ENCODE peak calls at places on chromosome 7, in six cellular contexts. One of them, this sample, is unnamed.

GRCh38 chr7:117279203-117279602 is 43.7 kb downstream of the WNT2 start:
- DNase-seq in progenitor cell of endocrine pancreas: no peak
- DNase-seq in cardiac muscle cell: no peak
- DNase-seq in kidney: no peak
- DNase-seq in SK-N-SH: no peak
- DNase-seq in PC-3: no peak
- DNase-seq in this sample: no peak

GRCh38 chr7:7946486-7946885 is 22.1 kb upstream of the GLCCI1 start:
- DNase-seq in kidney: no peak
- DNase-seq in SK-N-SH: no peak
- DNase-seq in progenitor cell of endocrine pancreas: no peak
- DNase-seq in cardiac muscle cell: no peak
- DNase-seq in PC-3: peak; percentile 63
- DNase-seq in this sample: no peak

GRCh38 chr7:98807306-98807880 is 62.4 kb downstream of the TMEM130 start:
- DNase-seq in cardiac muscle cell: peak; percentile 20
- DNase-seq in kidney: no peak
- DNase-seq in SK-N-SH: no peak
- DNase-seq in PC-3: no peak
- DNase-seq in progenitor cell of endocrine pancreas: no peak
- DNase-seq in this sample: no peak

GRCh38 chr7:96327429-96327828 is 5.5 kb upstream of the SLC25A13 start:
- DNase-seq in PC-3: peak; percentile 89
- DNase-seq in progenitor cell of endocrine pancreas: no peak
- DNase-seq in kidney: no peak
- DNase-seq in cardiac muscle cell: no peak
- DNase-seq in SK-N-SH: no peak
- DNase-seq in this sample: no peak

GRCh38 chr7:126778101-126778500 is 474.6 kb downstream of the GRM8 start:
- DNase-seq in SK-N-SH: no peak
- DNase-seq in cardiac muscle cell: no peak
- DNase-seq in PC-3: no peak
- DNase-seq in progenitor cell of endocrine pancreas: no peak
- DNase-seq in kidney: no peak
- DNase-seq in this sample: no peak

GRCh38 chr7:112495820-112496462 is 15.2 kb downstream of the LSMEM1 start:
- DNase-seq in cardiac muscle cell: peak; percentile 79
- DNase-seq in progenitor cell of endocrine pancreas: no peak
- DNase-seq in SK-N-SH: peak; percentile 57
- DNase-seq in PC-3: peak; percentile 69
- DNase-seq in kidney: no peak
- DNase-seq in this sample: peak; percentile 22

GRCh38 chr7:54179321-54180029 is 362.7 kb upstream of the VSTM2A start:
- DNase-seq in cardiac muscle cell: no peak
- DNase-seq in progenitor cell of endocrine pancreas: no peak
- DNase-seq in PC-3: peak; percentile 40
- DNase-seq in kidney: no peak
- DNase-seq in SK-N-SH: no peak
- DNase-seq in this sample: no peak

GRCh38 chr7:143284591-143285453 is at the start of gene TMEM139:
- DNase-seq in kidney: peak; percentile 83
- DNase-seq in PC-3: peak; percentile 29
- DNase-seq in SK-N-SH: peak; percentile 56
- DNase-seq in progenitor cell of endocrine pancreas: no peak
- DNase-seq in cardiac muscle cell: no peak
- DNase-seq in this sample: no peak

GRCh38 chr7:112743811-112744210 is 46.4 kb downstream of the TMEM168 start:
- DNase-seq in progenitor cell of endocrine pancreas: no peak
- DNase-seq in SK-N-SH: peak; percentile 24
- DNase-seq in kidney: no peak
- DNase-seq in cardiac muscle cell: no peak
- DNase-seq in PC-3: peak; percentile 8
- DNase-seq in this sample: no peak

GRCh38 chr7:120931243-120931642 is 19.3 kb upstream of the ING3 start:
- DNase-seq in cardiac muscle cell: peak; percentile 14
- DNase-seq in PC-3: peak; percentile 63
- DNase-seq in progenitor cell of endocrine pancreas: no peak
- DNase-seq in kidney: no peak
- DNase-seq in SK-N-SH: no peak
- DNase-seq in this sample: no peak

GRCh38 chr7:36795451-36796021 is 71.2 kb upstream of the AOAH start:
- DNase-seq in PC-3: peak; percentile 31
- DNase-seq in cardiac muscle cell: peak; percentile 13
- DNase-seq in progenitor cell of endocrine pancreas: no peak
- DNase-seq in SK-N-SH: no peak
- DNase-seq in kidney: no peak
- DNase-seq in this sample: no peak

GRCh38 chr7:100914208-100914878 is 18.7 kb upstream of the ACHE start:
- DNase-seq in cardiac muscle cell: no peak
- DNase-seq in kidney: peak; percentile 8
- DNase-seq in SK-N-SH: no peak
- DNase-seq in PC-3: peak; percentile 17
- DNase-seq in progenitor cell of endocrine pancreas: no peak
- DNase-seq in this sample: no peak

GRCh38 chr7:15954671-15955354 is 268.3 kb upstream of the MEOX2 start:
- DNase-seq in kidney: no peak
- DNase-seq in progenitor cell of endocrine pancreas: no peak
- DNase-seq in SK-N-SH: no peak
- DNase-seq in cardiac muscle cell: no peak
- DNase-seq in PC-3: no peak
- DNase-seq in this sample: no peak

GRCh38 chr7:108066486-108066885 is 63.5 kb upstream of the LAMB1 start:
- DNase-seq in progenitor cell of endocrine pancreas: no peak
- DNase-seq in kidney: no peak
- DNase-seq in PC-3: peak; percentile 52
- DNase-seq in cardiac muscle cell: no peak
- DNase-seq in SK-N-SH: no peak
- DNase-seq in this sample: no peak

GRCh38 chr7:69837387-69838068 is 239.3 kb downstream of the AUTS2 start:
- DNase-seq in kidney: no peak
- DNase-seq in cardiac muscle cell: peak; percentile 42
- DNase-seq in SK-N-SH: no peak
- DNase-seq in progenitor cell of endocrine pancreas: no peak
- DNase-seq in PC-3: no peak
- DNase-seq in this sample: no peak

GRCh38 chr7:55504093-55504859 is 68.0 kb downstream of the VOPP1 start:
- DNase-seq in SK-N-SH: no peak
- DNase-seq in progenitor cell of endocrine pancreas: no peak
- DNase-seq in cardiac muscle cell: peak; percentile 21
- DNase-seq in PC-3: peak; percentile 24
- DNase-seq in kidney: peak; percentile 64
- DNase-seq in this sample: no peak

GRCh38 chr7:28145931-28146330 is 34.7 kb downstream of the JAZF1 start:
- DNase-seq in cardiac muscle cell: no peak
- DNase-seq in PC-3: no peak
- DNase-seq in kidney: no peak
- DNase-seq in progenitor cell of endocrine pancreas: no peak
- DNase-seq in SK-N-SH: no peak
- DNase-seq in this sample: no peak

GRCh38 chr7:75055830-75056431 is 17.7 kb downstream of the RCC1L start:
- DNase-seq in cardiac muscle cell: peak; percentile 84
- DNase-seq in progenitor cell of endocrine pancreas: no peak
- DNase-seq in SK-N-SH: no peak
- DNase-seq in kidney: no peak
- DNase-seq in PC-3: no peak
- DNase-seq in this sample: no peak

GRCh38 chr7:91941450-91941849 is 788 bp downstream of the AKAP9 start:
- DNase-seq in kidney: no peak
- DNase-seq in progenitor cell of endocrine pancreas: no peak
- DNase-seq in PC-3: peak; percentile 41
- DNase-seq in cardiac muscle cell: peak; percentile 23
- DNase-seq in SK-N-SH: peak; percentile 59
- DNase-seq in this sample: peak; percentile 17

GRCh38 chr7:94129443-94130140 is 125.4 kb upstream of the BET1 start:
- DNase-seq in SK-N-SH: no peak
- DNase-seq in progenitor cell of endocrine pancreas: no peak
- DNase-seq in cardiac muscle cell: peak; percentile 85
- DNase-seq in PC-3: peak; percentile 55
- DNase-seq in kidney: no peak
- DNase-seq in this sample: no peak

GRCh38 chr7:17236161-17236560 is 62.3 kb upstream of the AHR start:
- DNase-seq in progenitor cell of endocrine pancreas: no peak
- DNase-seq in cardiac muscle cell: peak; percentile 35
- DNase-seq in PC-3: no peak
- DNase-seq in SK-N-SH: no peak
- DNase-seq in kidney: no peak
- DNase-seq in this sample: no peak

GRCh38 chr7:118878336-118878735 is 653.8 kb downstream of the ANKRD7 start:
- DNase-seq in kidney: no peak
- DNase-seq in cardiac muscle cell: no peak
- DNase-seq in SK-N-SH: no peak
- DNase-seq in progenitor cell of endocrine pancreas: no peak
- DNase-seq in PC-3: no peak
- DNase-seq in this sample: no peak

GRCh38 chr7:140080919-140081318 is 18.2 kb upstream of the PARP12 start:
- DNase-seq in progenitor cell of endocrine pancreas: no peak
- DNase-seq in PC-3: no peak
- DNase-seq in cardiac muscle cell: no peak
- DNase-seq in SK-N-SH: peak; percentile 82
- DNase-seq in kidney: no peak
- DNase-seq in this sample: no peak

GRCh38 chr7:140078392-140078791 is 15.6 kb upstream of the PARP12 start:
- DNase-seq in cardiac muscle cell: no peak
- DNase-seq in kidney: no peak
- DNase-seq in SK-N-SH: no peak
- DNase-seq in progenitor cell of endocrine pancreas: no peak
- DNase-seq in PC-3: no peak
- DNase-seq in this sample: no peak

GRCh38 chr7:140082770-140083169 is 20.0 kb upstream of the PARP12 start:
- DNase-seq in cardiac muscle cell: no peak
- DNase-seq in SK-N-SH: no peak
- DNase-seq in PC-3: no peak
- DNase-seq in kidney: no peak
- DNase-seq in progenitor cell of endocrine pancreas: no peak
- DNase-seq in this sample: no peak

GRCh38 chr7:140081774-140082425 is 19.1 kb upstream of the PARP12 start:
- DNase-seq in SK-N-SH: no peak
- DNase-seq in cardiac muscle cell: no peak
- DNase-seq in kidney: no peak
- DNase-seq in progenitor cell of endocrine pancreas: no peak
- DNase-seq in PC-3: no peak
- DNase-seq in this sample: no peak

DNA sequence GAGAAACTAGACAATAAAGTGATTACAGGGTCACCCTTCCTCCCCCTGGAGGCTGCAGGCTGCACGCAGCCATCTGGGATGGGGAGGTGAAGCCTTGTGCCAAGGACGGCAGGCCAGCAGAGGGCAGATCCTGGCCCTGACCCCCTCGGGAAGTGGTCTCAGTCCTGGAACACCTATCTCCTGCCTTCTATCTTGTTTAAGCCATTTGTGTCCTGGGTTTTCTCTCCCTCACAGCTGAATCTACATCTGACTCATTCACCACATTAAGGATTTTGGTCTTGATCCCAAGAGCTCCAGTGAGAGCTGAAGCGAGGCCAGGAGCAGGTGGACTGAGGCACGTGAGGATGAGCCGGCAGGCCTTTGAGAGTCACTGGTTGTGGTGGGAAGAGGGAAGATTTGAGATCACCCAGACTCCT is 16.4 kb upstream of the PARP12 start:
- DNase-seq in cardiac muscle cell: peak; percentile 56
- DNase-seq in kidney: no peak
- DNase-seq in progenitor cell of endocrine pancreas: no peak
- DNase-seq in SK-N-SH: peak; percentile 83
- DNase-seq in PC-3: peak; percentile 64
- DNase-seq in this sample: peak; percentile 42
- TF ChIP-seq CTCF in cardiac muscle cell: peak; percentile 40
- TF ChIP-seq CTCF in kidney: no peak
- TF ChIP-seq CTCF in progenitor cell of endocrine pancreas: peak; percentile 53
- TF ChIP-seq CTCF in SK-N-SH: peak; percentile 49
- TF ChIP-seq CTCF in PC-3: peak; percentile 50
- TF ChIP-seq CTCF in this sample: peak; percentile 35

GRCh38 chr7:20329389-20330175 is 1.1 kb upstream of the ITGB8 start:
- DNase-seq in progenitor cell of endocrine pancreas: peak; percentile 51
- DNase-seq in PC-3: peak; percentile 90
- DNase-seq in cardiac muscle cell: peak; percentile 81
- DNase-seq in kidney: peak; percentile 88
- DNase-seq in SK-N-SH: peak; percentile 86
- DNase-seq in this sample: peak; percentile 60
- TF ChIP-seq CTCF in progenitor cell of endocrine pancreas: peak; percentile 49
- TF ChIP-seq CTCF in PC-3: peak; percentile 42
- TF ChIP-seq CTCF in cardiac muscle cell: peak; percentile 39
- TF ChIP-seq CTCF in kidney: no peak
- TF ChIP-seq CTCF in SK-N-SH: peak; percentile 54
- TF ChIP-seq CTCF in this sample: peak; percentile 36

GRCh38 chr7:30914611-30915601 is 3.3 kb downstream of the AQP1 start:
- DNase-seq in kidney: no peak
- DNase-seq in progenitor cell of endocrine pancreas: no peak
- DNase-seq in PC-3: peak; percentile 91
- DNase-seq in cardiac muscle cell: peak; percentile 36
- DNase-seq in SK-N-SH: peak; percentile 87
- DNase-seq in this sample: no peak
- TF ChIP-seq CTCF in kidney: no peak
- TF ChIP-seq CTCF in progenitor cell of endocrine pancreas: no peak
- TF ChIP-seq CTCF in PC-3: no peak
- TF ChIP-seq CTCF in cardiac muscle cell: no peak
- TF ChIP-seq CTCF in SK-N-SH: no peak
- TF ChIP-seq CTCF in this sample: no peak

GRCh38 chr7:134632937-134633540 is 13.6 kb upstream of the BPGM start:
- DNase-seq in PC-3: peak; percentile 64
- DNase-seq in kidney: no peak
- DNase-seq in SK-N-SH: peak; percentile 34
- DNase-seq in progenitor cell of endocrine pancreas: no peak
- DNase-seq in cardiac muscle cell: peak; percentile 69
- DNase-seq in this sample: peak; percentile 12
- TF ChIP-seq CTCF in PC-3: peak; percentile 84
- TF ChIP-seq CTCF in kidney: peak; percentile 68
- TF ChIP-seq CTCF in SK-N-SH: peak; percentile 83
- TF ChIP-seq CTCF in progenitor cell of endocrine pancreas: peak; percentile 74
- TF ChIP-seq CTCF in cardiac muscle cell: peak; percentile 61
- TF ChIP-seq CTCF in this sample: peak; percentile 54

GRCh38 chr7:114663502-114663901 is 248.9 kb downstream of the FOXP2 start:
- DNase-seq in SK-N-SH: no peak
- DNase-seq in PC-3: peak; percentile 52
- DNase-seq in cardiac muscle cell: peak; percentile 61
- DNase-seq in kidney: no peak
- DNase-seq in progenitor cell of endocrine pancreas: no peak
- DNase-seq in this sample: no peak
- TF ChIP-seq CTCF in SK-N-SH: peak; percentile 39
- TF ChIP-seq CTCF in PC-3: peak; percentile 47
- TF ChIP-seq CTCF in cardiac muscle cell: peak; percentile 47
- TF ChIP-seq CTCF in kidney: peak; percentile 17
- TF ChIP-seq CTCF in progenitor cell of endocrine pancreas: peak; percentile 49
- TF ChIP-seq CTCF in this sample: peak; percentile 38

DNA sequence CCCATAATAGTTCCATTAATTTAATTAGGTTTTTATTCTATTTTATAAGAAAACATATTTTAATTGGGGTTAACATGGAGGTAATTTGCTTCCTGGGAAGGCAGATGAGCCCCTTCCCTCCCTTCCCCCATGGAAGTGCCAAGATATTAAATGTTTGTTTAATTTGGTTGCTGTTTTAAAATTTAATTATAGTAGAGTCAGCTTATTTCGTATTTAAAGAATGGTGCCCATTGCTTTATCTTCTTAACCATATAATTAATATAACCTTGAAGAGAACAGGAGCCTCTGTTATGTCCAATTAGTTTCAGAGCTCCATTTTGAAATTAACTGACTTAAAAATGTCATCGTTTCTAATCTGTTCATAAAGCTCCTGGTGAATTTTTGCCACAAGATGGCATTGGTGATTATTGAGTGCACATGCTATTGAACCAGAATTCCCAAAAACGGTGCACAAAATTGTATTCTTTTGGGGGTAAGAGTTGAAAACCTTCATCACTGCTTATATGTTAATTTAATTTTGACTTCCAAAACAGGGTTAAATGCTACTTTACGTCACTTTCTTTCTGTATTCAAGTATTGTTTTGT is 26.0 kb downstream of the KLHDC10 start:
- DNase-seq in PC-3: no peak
- DNase-seq in kidney: no peak
- DNase-seq in cardiac muscle cell: no peak
- DNase-seq in progenitor cell of endocrine pancreas: no peak
- DNase-seq in SK-N-SH: no peak
- DNase-seq in this sample: no peak
- TF ChIP-seq CTCF in PC-3: peak; percentile 47
- TF ChIP-seq CTCF in kidney: peak; percentile 6
- TF ChIP-seq CTCF in cardiac muscle cell: peak; percentile 20
- TF ChIP-seq CTCF in progenitor cell of endocrine pancreas: no peak
- TF ChIP-seq CTCF in SK-N-SH: peak; percentile 48
- TF ChIP-seq CTCF in this sample: no peak

This sample was measured in nephron progenitor cell.